ENCODE peak calls at places on chromosomes 11 and 22, in seven cellular contexts. One of them, this sample, is unnamed.

GRCh38 chr11:130103296-130103814 is 33.7 kb downstream of the APLP2 start:
- DNase-seq in stimulated activated naive CD8-positive, alpha-beta T cell treated with anti-CD3 and anti-CD28 coated beads, Interleukin-15, Interleukin-2, amounts not matched to agents 100 U/mL and 50 U/mL, for 24 hours: no peak
- DNase-seq in RPMI7951: peak; percentile 99
- DNase-seq in left ventricle myocardium inferior: no peak
- DNase-seq in A172: peak; percentile 94
- DNase-seq in AG09309: peak; percentile 99
- DNase-seq in AG08395: peak; percentile 86
- DNase-seq in this sample: no peak

GRCh38 chr11:2687223-2687530 is 12.6 kb downstream of the KCNQ1OT1 start:
- DNase-seq in AG08395: no peak
- DNase-seq in AG09309: no peak
- DNase-seq in stimulated activated naive CD8-positive, alpha-beta T cell treated with anti-CD3 and anti-CD28 coated beads, Interleukin-15, Interleukin-2, amounts not matched to agents 100 U/mL and 50 U/mL, for 24 hours: no peak
- DNase-seq in A172: no peak
- DNase-seq in left ventricle myocardium inferior: no peak
- DNase-seq in RPMI7951: no peak
- DNase-seq in this sample: no peak

GRCh38 chr11:68925613-68926012 is 21.9 kb downstream of the IGHMBP2 start:
- DNase-seq in left ventricle myocardium inferior: no peak
- DNase-seq in AG09309: no peak
- DNase-seq in stimulated activated naive CD8-positive, alpha-beta T cell treated with anti-CD3 and anti-CD28 coated beads, Interleukin-15, Interleukin-2, amounts not matched to agents 100 U/mL and 50 U/mL, for 24 hours: no peak
- DNase-seq in RPMI7951: no peak
- DNase-seq in A172: no peak
- DNase-seq in AG08395: no peak
- DNase-seq in this sample: no peak

GRCh38 chr11:60899021-60899936 is 7.1 kb downstream of the PRPF19 start:
- DNase-seq in AG09309: no peak
- DNase-seq in A172: peak; percentile 66
- DNase-seq in AG08395: peak; percentile 82
- DNase-seq in RPMI7951: peak; percentile 63
- DNase-seq in left ventricle myocardium inferior: no peak
- DNase-seq in stimulated activated naive CD8-positive, alpha-beta T cell treated with anti-CD3 and anti-CD28 coated beads, Interleukin-15, Interleukin-2, amounts not matched to agents 100 U/mL and 50 U/mL, for 24 hours: no peak
- DNase-seq in this sample: no peak

GRCh38 chr11:112051768-112052167 is 22.0 kb downstream of the PIH1D2 start:
- DNase-seq in left ventricle myocardium inferior: no peak
- DNase-seq in AG09309: no peak
- DNase-seq in RPMI7951: no peak
- DNase-seq in A172: no peak
- DNase-seq in AG08395: no peak
- DNase-seq in stimulated activated naive CD8-positive, alpha-beta T cell treated with anti-CD3 and anti-CD28 coated beads, Interleukin-15, Interleukin-2, amounts not matched to agents 100 U/mL and 50 U/mL, for 24 hours: no peak
- DNase-seq in this sample: no peak

GRCh38 chr22:21947040-21948014 is 5.3 kb downstream of the PPM1F start:
- DNase-seq in stimulated activated naive CD8-positive, alpha-beta T cell treated with anti-CD3 and anti-CD28 coated beads, Interleukin-15, Interleukin-2, amounts not matched to agents 100 U/mL and 50 U/mL, for 24 hours: no peak
- DNase-seq in A172: peak; percentile 40
- DNase-seq in AG09309: no peak
- DNase-seq in AG08395: peak; percentile 56
- DNase-seq in RPMI7951: peak; percentile 14
- DNase-seq in left ventricle myocardium inferior: no peak
- DNase-seq in this sample: no peak

GRCh38 chr11:69486773-69487266 is 5.4 kb downstream of the LINC01488 start:
- DNase-seq in RPMI7951: no peak
- DNase-seq in left ventricle myocardium inferior: peak; percentile 23
- DNase-seq in A172: no peak
- DNase-seq in AG08395: peak; percentile 61
- DNase-seq in stimulated activated naive CD8-positive, alpha-beta T cell treated with anti-CD3 and anti-CD28 coated beads, Interleukin-15, Interleukin-2, amounts not matched to agents 100 U/mL and 50 U/mL, for 24 hours: no peak
- DNase-seq in AG09309: no peak
- DNase-seq in this sample: no peak

GRCh38 chr11:77505956-77506355 is 32.1 kb upstream of the PAK1 start:
- DNase-seq in left ventricle myocardium inferior: no peak
- DNase-seq in A172: no peak
- DNase-seq in stimulated activated naive CD8-positive, alpha-beta T cell treated with anti-CD3 and anti-CD28 coated beads, Interleukin-15, Interleukin-2, amounts not matched to agents 100 U/mL and 50 U/mL, for 24 hours: no peak
- DNase-seq in AG08395: no peak
- DNase-seq in RPMI7951: no peak
- DNase-seq in AG09309: no peak
- DNase-seq in this sample: no peak

GRCh38 chr11:77558380-77558779 is 31.4 kb upstream of the AQP11 start:
- DNase-seq in AG09309: no peak
- DNase-seq in RPMI7951: no peak
- DNase-seq in left ventricle myocardium inferior: no peak
- DNase-seq in AG08395: no peak
- DNase-seq in A172: peak; percentile 35
- DNase-seq in stimulated activated naive CD8-positive, alpha-beta T cell treated with anti-CD3 and anti-CD28 coated beads, Interleukin-15, Interleukin-2, amounts not matched to agents 100 U/mL and 50 U/mL, for 24 hours: no peak
- DNase-seq in this sample: no peak

GRCh38 chr11:35064114-35064800 is 74.7 kb upstream of the CD44 start:
- DNase-seq in stimulated activated naive CD8-positive, alpha-beta T cell treated with anti-CD3 and anti-CD28 coated beads, Interleukin-15, Interleukin-2, amounts not matched to agents 100 U/mL and 50 U/mL, for 24 hours: no peak
- DNase-seq in AG09309: peak; percentile 75
- DNase-seq in A172: peak; percentile 45
- DNase-seq in AG08395: peak; percentile 80
- DNase-seq in RPMI7951: peak; percentile 75
- DNase-seq in left ventricle myocardium inferior: no peak
- DNase-seq in this sample: no peak

GRCh38 chr22:44281706-44282637 is 30.8 kb downstream of the SHISAL1 start:
- DNase-seq in AG08395: no peak
- DNase-seq in AG09309: no peak
- DNase-seq in A172: no peak
- DNase-seq in stimulated activated naive CD8-positive, alpha-beta T cell treated with anti-CD3 and anti-CD28 coated beads, Interleukin-15, Interleukin-2, amounts not matched to agents 100 U/mL and 50 U/mL, for 24 hours: no peak
- DNase-seq in RPMI7951: no peak
- DNase-seq in left ventricle myocardium inferior: no peak
- DNase-seq in this sample: no peak

GRCh38 chr11:86179646-86180064 is 64.9 kb upstream of the EED start:
- DNase-seq in A172: no peak
- DNase-seq in stimulated activated naive CD8-positive, alpha-beta T cell treated with anti-CD3 and anti-CD28 coated beads, Interleukin-15, Interleukin-2, amounts not matched to agents 100 U/mL and 50 U/mL, for 24 hours: no peak
- DNase-seq in left ventricle myocardium inferior: no peak
- DNase-seq in RPMI7951: no peak
- DNase-seq in AG08395: no peak
- DNase-seq in AG09309: no peak
- DNase-seq in this sample: no peak

GRCh38 chr22:28799834-28800307 is 498 bp downstream of the XBP1 start:
- DNase-seq in RPMI7951: peak; percentile 58
- DNase-seq in AG09309: peak; percentile 17
- DNase-seq in left ventricle myocardium inferior: peak; percentile 80
- DNase-seq in A172: peak; percentile 11
- DNase-seq in stimulated activated naive CD8-positive, alpha-beta T cell treated with anti-CD3 and anti-CD28 coated beads, Interleukin-15, Interleukin-2, amounts not matched to agents 100 U/mL and 50 U/mL, for 24 hours: peak; percentile 53
- DNase-seq in AG08395: peak; percentile 77
- DNase-seq in this sample: peak; percentile 71

GRCh38 chr22:41949297-41949965 is 2.5 kb upstream of the CENPM start:
- DNase-seq in A172: no peak
- DNase-seq in left ventricle myocardium inferior: no peak
- DNase-seq in AG09309: no peak
- DNase-seq in RPMI7951: no peak
- DNase-seq in stimulated activated naive CD8-positive, alpha-beta T cell treated with anti-CD3 and anti-CD28 coated beads, Interleukin-15, Interleukin-2, amounts not matched to agents 100 U/mL and 50 U/mL, for 24 hours: no peak
- DNase-seq in AG08395: no peak
- DNase-seq in this sample: no peak

GRCh38 chr11:114162719-114163123 is 103.2 kb downstream of the ZBTB16 start:
- DNase-seq in left ventricle myocardium inferior: peak; percentile 86
- DNase-seq in A172: peak; percentile 76
- DNase-seq in AG09309: peak; percentile 94
- DNase-seq in RPMI7951: peak; percentile 96
- DNase-seq in stimulated activated naive CD8-positive, alpha-beta T cell treated with anti-CD3 and anti-CD28 coated beads, Interleukin-15, Interleukin-2, amounts not matched to agents 100 U/mL and 50 U/mL, for 24 hours: no peak
- DNase-seq in AG08395: peak; percentile 94
- DNase-seq in this sample: peak; percentile 99

GRCh38 chr11:81030186-81030585 is 1589.4 kb upstream of the TENM4 start:
- DNase-seq in A172: no peak
- DNase-seq in AG09309: no peak
- DNase-seq in RPMI7951: no peak
- DNase-seq in stimulated activated naive CD8-positive, alpha-beta T cell treated with anti-CD3 and anti-CD28 coated beads, Interleukin-15, Interleukin-2, amounts not matched to agents 100 U/mL and 50 U/mL, for 24 hours: no peak
- DNase-seq in AG08395: no peak
- DNase-seq in left ventricle myocardium inferior: no peak
- DNase-seq in this sample: no peak

GRCh38 chr22:20672082-20672424 is 101.9 kb upstream of the SERPIND1 start:
- DNase-seq in RPMI7951: no peak
- DNase-seq in left ventricle myocardium inferior: no peak
- DNase-seq in stimulated activated naive CD8-positive, alpha-beta T cell treated with anti-CD3 and anti-CD28 coated beads, Interleukin-15, Interleukin-2, amounts not matched to agents 100 U/mL and 50 U/mL, for 24 hours: no peak
- DNase-seq in AG09309: no peak
- DNase-seq in AG08395: no peak
- DNase-seq in A172: no peak
- DNase-seq in this sample: no peak

GRCh38 chr22:49449811-49450386 is 377.8 kb downstream of the BRD1 start:
- DNase-seq in A172: no peak
- DNase-seq in AG09309: no peak
- DNase-seq in AG08395: no peak
- DNase-seq in stimulated activated naive CD8-positive, alpha-beta T cell treated with anti-CD3 and anti-CD28 coated beads, Interleukin-15, Interleukin-2, amounts not matched to agents 100 U/mL and 50 U/mL, for 24 hours: no peak
- DNase-seq in RPMI7951: no peak
- DNase-seq in left ventricle myocardium inferior: no peak
- DNase-seq in this sample: no peak

GRCh38 chr11:35418847-35419712 is at the start of gene SLC1A2:
- DNase-seq in RPMI7951: peak; percentile 11
- DNase-seq in left ventricle myocardium inferior: no peak
- DNase-seq in AG08395: peak; percentile 30
- DNase-seq in AG09309: no peak
- DNase-seq in A172: no peak
- DNase-seq in stimulated activated naive CD8-positive, alpha-beta T cell treated with anti-CD3 and anti-CD28 coated beads, Interleukin-15, Interleukin-2, amounts not matched to agents 100 U/mL and 50 U/mL, for 24 hours: peak; percentile 29
- DNase-seq in this sample: no peak

GRCh38 chr11:86558219-86558618 is 114.2 kb downstream of the ME3 start:
- DNase-seq in A172: no peak
- DNase-seq in AG08395: peak; percentile 23
- DNase-seq in stimulated activated naive CD8-positive, alpha-beta T cell treated with anti-CD3 and anti-CD28 coated beads, Interleukin-15, Interleukin-2, amounts not matched to agents 100 U/mL and 50 U/mL, for 24 hours: no peak
- DNase-seq in AG09309: no peak
- DNase-seq in RPMI7951: no peak
- DNase-seq in left ventricle myocardium inferior: no peak
- DNase-seq in this sample: no peak

GRCh38 chr11:131918663-131919062 is 548.2 kb downstream of the NTM start:
- DNase-seq in stimulated activated naive CD8-positive, alpha-beta T cell treated with anti-CD3 and anti-CD28 coated beads, Interleukin-15, Interleukin-2, amounts not matched to agents 100 U/mL and 50 U/mL, for 24 hours: no peak
- DNase-seq in left ventricle myocardium inferior: no peak
- DNase-seq in AG09309: no peak
- DNase-seq in A172: no peak
- DNase-seq in RPMI7951: no peak
- DNase-seq in AG08395: no peak
- DNase-seq in this sample: no peak

GRCh38 chr11:1888347-1888753 is 3.3 kb downstream of the PRR33 start:
- DNase-seq in AG08395: no peak
- DNase-seq in RPMI7951: no peak
- DNase-seq in A172: no peak
- DNase-seq in left ventricle myocardium inferior: no peak
- DNase-seq in AG09309: no peak
- DNase-seq in stimulated activated naive CD8-positive, alpha-beta T cell treated with anti-CD3 and anti-CD28 coated beads, Interleukin-15, Interleukin-2, amounts not matched to agents 100 U/mL and 50 U/mL, for 24 hours: no peak
- DNase-seq in this sample: no peak

GRCh38 chr11:61482513-61482912 is 26.0 kb upstream of the LRRC10B start:
- DNase-seq in AG09309: no peak
- DNase-seq in AG08395: peak; percentile 52
- DNase-seq in stimulated activated naive CD8-positive, alpha-beta T cell treated with anti-CD3 and anti-CD28 coated beads, Interleukin-15, Interleukin-2, amounts not matched to agents 100 U/mL and 50 U/mL, for 24 hours: peak; percentile 44
- DNase-seq in A172: no peak
- DNase-seq in left ventricle myocardium inferior: no peak
- DNase-seq in RPMI7951: no peak
- DNase-seq in this sample: no peak

GRCh38 chr11:78961186-78961782 is 386.6 kb upstream of the NARS2 start:
- DNase-seq in A172: no peak
- DNase-seq in stimulated activated naive CD8-positive, alpha-beta T cell treated with anti-CD3 and anti-CD28 coated beads, Interleukin-15, Interleukin-2, amounts not matched to agents 100 U/mL and 50 U/mL, for 24 hours: no peak
- DNase-seq in AG08395: peak; percentile 35
- DNase-seq in AG09309: no peak
- DNase-seq in RPMI7951: peak; percentile 25
- DNase-seq in left ventricle myocardium inferior: no peak
- DNase-seq in this sample: no peak

GRCh38 chr11:6568191-6568918 is 35.1 kb downstream of the RRP8 start:
- DNase-seq in stimulated activated naive CD8-positive, alpha-beta T cell treated with anti-CD3 and anti-CD28 coated beads, Interleukin-15, Interleukin-2, amounts not matched to agents 100 U/mL and 50 U/mL, for 24 hours: no peak
- DNase-seq in AG09309: no peak
- DNase-seq in left ventricle myocardium inferior: peak; percentile 51
- DNase-seq in AG08395: peak; percentile 58
- DNase-seq in RPMI7951: peak; percentile 50
- DNase-seq in A172: peak; percentile 54
- DNase-seq in this sample: no peak

GRCh38 chr11:69010361-69010891 is 2.6 kb downstream of the MRGPRF start:
- DNase-seq in stimulated activated naive CD8-positive, alpha-beta T cell treated with anti-CD3 and anti-CD28 coated beads, Interleukin-15, Interleukin-2, amounts not matched to agents 100 U/mL and 50 U/mL, for 24 hours: no peak
- DNase-seq in A172: peak; percentile 14
- DNase-seq in AG09309: no peak
- DNase-seq in left ventricle myocardium inferior: no peak
- DNase-seq in AG08395: peak; percentile 19
- DNase-seq in RPMI7951: no peak
- DNase-seq in this sample: no peak

GRCh38 chr11:102280237-102280833 is 36.9 kb upstream of the BIRC3 start:
- DNase-seq in stimulated activated naive CD8-positive, alpha-beta T cell treated with anti-CD3 and anti-CD28 coated beads, Interleukin-15, Interleukin-2, amounts not matched to agents 100 U/mL and 50 U/mL, for 24 hours: no peak
- DNase-seq in AG08395: no peak
- DNase-seq in left ventricle myocardium inferior: no peak
- DNase-seq in AG09309: no peak
- DNase-seq in RPMI7951: no peak
- DNase-seq in A172: no peak
- DNase-seq in this sample: no peak

GRCh38 chr22:45922256-45922655 is 54.7 kb downstream of the WNT7B start:
- DNase-seq in left ventricle myocardium inferior: no peak
- DNase-seq in AG08395: no peak
- DNase-seq in AG09309: no peak
- DNase-seq in RPMI7951: no peak
- DNase-seq in A172: no peak
- DNase-seq in stimulated activated naive CD8-positive, alpha-beta T cell treated with anti-CD3 and anti-CD28 coated beads, Interleukin-15, Interleukin-2, amounts not matched to agents 100 U/mL and 50 U/mL, for 24 hours: no peak
- DNase-seq in this sample: no peak

GRCh38 chr22:37165940-37166674 is 16.4 kb upstream of the IL2RB start:
- DNase-seq in AG08395: no peak
- DNase-seq in AG09309: no peak
- DNase-seq in A172: no peak
- DNase-seq in RPMI7951: no peak
- DNase-seq in stimulated activated naive CD8-positive, alpha-beta T cell treated with anti-CD3 and anti-CD28 coated beads, Interleukin-15, Interleukin-2, amounts not matched to agents 100 U/mL and 50 U/mL, for 24 hours: no peak
- DNase-seq in left ventricle myocardium inferior: peak; percentile 16
- DNase-seq in this sample: no peak

GRCh38 chr11:87236368-87236767 is 198.6 kb downstream of the TMEM135 start:
- DNase-seq in stimulated activated naive CD8-positive, alpha-beta T cell treated with anti-CD3 and anti-CD28 coated beads, Interleukin-15, Interleukin-2, amounts not matched to agents 100 U/mL and 50 U/mL, for 24 hours: no peak
- DNase-seq in A172: no peak
- DNase-seq in AG09309: no peak
- DNase-seq in RPMI7951: no peak
- DNase-seq in AG08395: peak; percentile 9
- DNase-seq in left ventricle myocardium inferior: no peak
- DNase-seq in this sample: no peak

GRCh38 chr11:117449111-117449693 is 121.5 kb downstream of the CEP164 start:
- DNase-seq in RPMI7951: peak; percentile 26
- DNase-seq in AG08395: no peak
- DNase-seq in left ventricle myocardium inferior: no peak
- DNase-seq in AG09309: no peak
- DNase-seq in stimulated activated naive CD8-positive, alpha-beta T cell treated with anti-CD3 and anti-CD28 coated beads, Interleukin-15, Interleukin-2, amounts not matched to agents 100 U/mL and 50 U/mL, for 24 hours: no peak
- DNase-seq in A172: peak; percentile 35
- DNase-seq in this sample: no peak

GRCh38 chr22:44678245-44678979 is 23.6 kb upstream of the PRR5 start:
- DNase-seq in left ventricle myocardium inferior: no peak
- DNase-seq in AG09309: no peak
- DNase-seq in A172: no peak
- DNase-seq in stimulated activated naive CD8-positive, alpha-beta T cell treated with anti-CD3 and anti-CD28 coated beads, Interleukin-15, Interleukin-2, amounts not matched to agents 100 U/mL and 50 U/mL, for 24 hours: no peak
- DNase-seq in AG08395: no peak
- DNase-seq in RPMI7951: no peak
- DNase-seq in this sample: no peak

GRCh38 chr11:116104480-116105174 is 600.4 kb upstream of the CADM1 start:
- DNase-seq in left ventricle myocardium inferior: no peak
- DNase-seq in stimulated activated naive CD8-positive, alpha-beta T cell treated with anti-CD3 and anti-CD28 coated beads, Interleukin-15, Interleukin-2, amounts not matched to agents 100 U/mL and 50 U/mL, for 24 hours: no peak
- DNase-seq in AG09309: no peak
- DNase-seq in AG08395: no peak
- DNase-seq in RPMI7951: no peak
- DNase-seq in A172: no peak
- DNase-seq in this sample: no peak

GRCh38 chr11:75719089-75719638 is 1.5 kb downstream of the MOGAT2 start:
- DNase-seq in A172: no peak
- DNase-seq in AG09309: no peak
- DNase-seq in left ventricle myocardium inferior: no peak
- DNase-seq in stimulated activated naive CD8-positive, alpha-beta T cell treated with anti-CD3 and anti-CD28 coated beads, Interleukin-15, Interleukin-2, amounts not matched to agents 100 U/mL and 50 U/mL, for 24 hours: no peak
- DNase-seq in RPMI7951: no peak
- DNase-seq in AG08395: no peak
- DNase-seq in this sample: no peak

GRCh38 chr11:2204361-2205213 is 33.0 kb upstream of the TH start:
- DNase-seq in A172: no peak
- DNase-seq in stimulated activated naive CD8-positive, alpha-beta T cell treated with anti-CD3 and anti-CD28 coated beads, Interleukin-15, Interleukin-2, amounts not matched to agents 100 U/mL and 50 U/mL, for 24 hours: no peak
- DNase-seq in AG09309: no peak
- DNase-seq in RPMI7951: no peak
- DNase-seq in AG08395: no peak
- DNase-seq in left ventricle myocardium inferior: peak; percentile 5
- DNase-seq in this sample: no peak

GRCh38 chr11:74388678-74389327 is 9.4 kb downstream of the PGM2L1 start:
- DNase-seq in left ventricle myocardium inferior: no peak
- DNase-seq in AG09309: peak; percentile 11
- DNase-seq in A172: peak; percentile 66
- DNase-seq in stimulated activated naive CD8-positive, alpha-beta T cell treated with anti-CD3 and anti-CD28 coated beads, Interleukin-15, Interleukin-2, amounts not matched to agents 100 U/mL and 50 U/mL, for 24 hours: peak; percentile 75
- DNase-seq in AG08395: peak; percentile 53
- DNase-seq in RPMI7951: peak; percentile 59
- DNase-seq in this sample: peak; percentile 67

GRCh38 chr22:17906978-17907730 is 117.2 kb downstream of the MICAL3 start:
- DNase-seq in AG09309: no peak
- DNase-seq in A172: no peak
- DNase-seq in left ventricle myocardium inferior: no peak
- DNase-seq in RPMI7951: no peak
- DNase-seq in stimulated activated naive CD8-positive, alpha-beta T cell treated with anti-CD3 and anti-CD28 coated beads, Interleukin-15, Interleukin-2, amounts not matched to agents 100 U/mL and 50 U/mL, for 24 hours: no peak
- DNase-seq in AG08395: no peak
- DNase-seq in this sample: no peak

GRCh38 chr11:19060629-19061028 is at the start of gene MRGPRX2:
- DNase-seq in A172: peak; percentile 10
- DNase-seq in stimulated activated naive CD8-positive, alpha-beta T cell treated with anti-CD3 and anti-CD28 coated beads, Interleukin-15, Interleukin-2, amounts not matched to agents 100 U/mL and 50 U/mL, for 24 hours: peak; percentile 26
- DNase-seq in left ventricle myocardium inferior: no peak
- DNase-seq in RPMI7951: no peak
- DNase-seq in AG09309: no peak
- DNase-seq in AG08395: no peak
- DNase-seq in this sample: no peak

This sample was measured in right atrium auricular region.